ENCODE peak calls at places on chromosomes 2 and 18, in seven cellular contexts. One of them, this sample, is unnamed.

GRCh38 chr2:205731521-205731965 is 49.2 kb downstream of the NRP2 start:
- DNase-seq in naive thymus-derived CD4-positive, alpha-beta T cell: no peak
- DNase-seq in cardiac muscle cell: peak; percentile 98
- DNase-seq in suprapubic skin: no peak
- DNase-seq in stomach: no peak
- DNase-seq in lower lobe of right lung: no peak
- DNase-seq in effector memory CD4-positive, alpha-beta T cell: no peak
- DNase-seq in this sample: no peak

GRCh38 chr2:136281281-136282117 is 163.6 kb upstream of the CXCR4 start:
- DNase-seq in naive thymus-derived CD4-positive, alpha-beta T cell: peak; percentile 31
- DNase-seq in cardiac muscle cell: no peak
- DNase-seq in suprapubic skin: no peak
- DNase-seq in stomach: no peak
- DNase-seq in lower lobe of right lung: no peak
- DNase-seq in effector memory CD4-positive, alpha-beta T cell: peak; percentile 63
- DNase-seq in this sample: no peak

GRCh38 chr18:49922228-49922627 is 108.9 kb upstream of the ACAA2 start:
- DNase-seq in naive thymus-derived CD4-positive, alpha-beta T cell: no peak
- DNase-seq in cardiac muscle cell: no peak
- DNase-seq in suprapubic skin: no peak
- DNase-seq in stomach: no peak
- DNase-seq in lower lobe of right lung: no peak
- DNase-seq in effector memory CD4-positive, alpha-beta T cell: no peak
- DNase-seq in this sample: no peak

GRCh38 chr2:10190737-10191532 is 68.4 kb downstream of the RRM2 start:
- DNase-seq in naive thymus-derived CD4-positive, alpha-beta T cell: no peak
- DNase-seq in cardiac muscle cell: no peak
- DNase-seq in suprapubic skin: no peak
- DNase-seq in stomach: no peak
- DNase-seq in lower lobe of right lung: no peak
- DNase-seq in effector memory CD4-positive, alpha-beta T cell: no peak
- DNase-seq in this sample: no peak

GRCh38 chr2:127465258-127465657 is 47.0 kb downstream of the PROC start:
- DNase-seq in naive thymus-derived CD4-positive, alpha-beta T cell: peak; percentile 35
- DNase-seq in cardiac muscle cell: no peak
- DNase-seq in suprapubic skin: no peak
- DNase-seq in stomach: no peak
- DNase-seq in lower lobe of right lung: no peak
- DNase-seq in effector memory CD4-positive, alpha-beta T cell: no peak
- DNase-seq in this sample: no peak

GRCh38 chr2:73920577-73921545 is 5.8 kb upstream of the DGUOK start:
- DNase-seq in naive thymus-derived CD4-positive, alpha-beta T cell: peak; percentile 33
- DNase-seq in cardiac muscle cell: peak; percentile 26
- DNase-seq in suprapubic skin: no peak
- DNase-seq in stomach: peak; percentile 49
- DNase-seq in lower lobe of right lung: peak; percentile 69
- DNase-seq in effector memory CD4-positive, alpha-beta T cell: no peak
- DNase-seq in this sample: no peak

GRCh38 chr18:63736856-63737255 is 34.1 kb downstream of the SERPINB11 start:
- DNase-seq in naive thymus-derived CD4-positive, alpha-beta T cell: no peak
- DNase-seq in cardiac muscle cell: no peak
- DNase-seq in suprapubic skin: no peak
- DNase-seq in stomach: no peak
- DNase-seq in lower lobe of right lung: no peak
- DNase-seq in effector memory CD4-positive, alpha-beta T cell: no peak
- DNase-seq in this sample: no peak

GRCh38 chr18:37578182-37578678 is 12.6 kb upstream of the CELF4 start:
- DNase-seq in naive thymus-derived CD4-positive, alpha-beta T cell: no peak
- DNase-seq in cardiac muscle cell: no peak
- DNase-seq in suprapubic skin: no peak
- DNase-seq in stomach: no peak
- DNase-seq in lower lobe of right lung: no peak
- DNase-seq in effector memory CD4-positive, alpha-beta T cell: no peak
- DNase-seq in this sample: no peak

GRCh38 chr18:61209802-61210201 is 123.4 kb upstream of the CDH20 start:
- DNase-seq in naive thymus-derived CD4-positive, alpha-beta T cell: no peak
- DNase-seq in cardiac muscle cell: no peak
- DNase-seq in suprapubic skin: peak; percentile 76
- DNase-seq in stomach: no peak
- DNase-seq in lower lobe of right lung: no peak
- DNase-seq in effector memory CD4-positive, alpha-beta T cell: no peak
- DNase-seq in this sample: no peak

GRCh38 chr2:75064691-75065396 is 106.4 kb downstream of the POLE4 start:
- DNase-seq in naive thymus-derived CD4-positive, alpha-beta T cell: peak; percentile 45
- DNase-seq in cardiac muscle cell: peak; percentile 69
- DNase-seq in suprapubic skin: peak; percentile 60
- DNase-seq in stomach: peak; percentile 70
- DNase-seq in lower lobe of right lung: peak; percentile 71
- DNase-seq in effector memory CD4-positive, alpha-beta T cell: no peak
- DNase-seq in this sample: peak; percentile 42

GRCh38 chr2:225002039-225002655 is 40.1 kb downstream of the DOCK10 start:
- DNase-seq in naive thymus-derived CD4-positive, alpha-beta T cell: peak; percentile 48
- DNase-seq in cardiac muscle cell: peak; percentile 86
- DNase-seq in suprapubic skin: no peak
- DNase-seq in stomach: peak; percentile 57
- DNase-seq in lower lobe of right lung: no peak
- DNase-seq in effector memory CD4-positive, alpha-beta T cell: peak; percentile 19
- DNase-seq in this sample: no peak

GRCh38 chr18:48300463-48300961 is 108.7 kb downstream of the ZBTB7C start:
- DNase-seq in naive thymus-derived CD4-positive, alpha-beta T cell: peak; percentile 31
- DNase-seq in cardiac muscle cell: no peak
- DNase-seq in suprapubic skin: peak; percentile 56
- DNase-seq in stomach: no peak
- DNase-seq in lower lobe of right lung: peak; percentile 72
- DNase-seq in effector memory CD4-positive, alpha-beta T cell: no peak
- DNase-seq in this sample: peak; percentile 42

GRCh38 chr2:7430869-7431641 is 513.8 kb downstream of the RNF144A start:
- DNase-seq in naive thymus-derived CD4-positive, alpha-beta T cell: peak; percentile 69
- DNase-seq in cardiac muscle cell: peak; percentile 5
- DNase-seq in suprapubic skin: peak; percentile 69
- DNase-seq in stomach: peak; percentile 36
- DNase-seq in lower lobe of right lung: peak; percentile 87
- DNase-seq in effector memory CD4-positive, alpha-beta T cell: no peak
- DNase-seq in this sample: peak; percentile 61

GRCh38 chr2:20536619-20537422 is 89.9 kb downstream of the RHOB start:
- DNase-seq in naive thymus-derived CD4-positive, alpha-beta T cell: no peak
- DNase-seq in cardiac muscle cell: no peak
- DNase-seq in suprapubic skin: no peak
- DNase-seq in stomach: peak; percentile 83
- DNase-seq in lower lobe of right lung: no peak
- DNase-seq in effector memory CD4-positive, alpha-beta T cell: no peak
- DNase-seq in this sample: no peak

GRCh38 chr2:130150181-130151144 is 5.6 kb upstream of the CCDC74B start:
- DNase-seq in naive thymus-derived CD4-positive, alpha-beta T cell: no peak
- DNase-seq in cardiac muscle cell: no peak
- DNase-seq in suprapubic skin: peak; percentile 47
- DNase-seq in stomach: no peak
- DNase-seq in lower lobe of right lung: no peak
- DNase-seq in effector memory CD4-positive, alpha-beta T cell: no peak
- DNase-seq in this sample: no peak

GRCh38 chr2:65103013-65103720 is 26.7 kb downstream of the RAB1A start:
- DNase-seq in naive thymus-derived CD4-positive, alpha-beta T cell: no peak
- DNase-seq in cardiac muscle cell: no peak
- DNase-seq in suprapubic skin: no peak
- DNase-seq in stomach: no peak
- DNase-seq in lower lobe of right lung: no peak
- DNase-seq in effector memory CD4-positive, alpha-beta T cell: no peak
- DNase-seq in this sample: no peak

GRCh38 chr2:49069829-49070228 is 84.5 kb downstream of the FSHR start:
- DNase-seq in naive thymus-derived CD4-positive, alpha-beta T cell: no peak
- DNase-seq in cardiac muscle cell: no peak
- DNase-seq in suprapubic skin: no peak
- DNase-seq in stomach: no peak
- DNase-seq in lower lobe of right lung: no peak
- DNase-seq in effector memory CD4-positive, alpha-beta T cell: no peak
- DNase-seq in this sample: no peak

GRCh38 chr2:48480526-48480925 is 49.4 kb upstream of the STON1 start:
- DNase-seq in naive thymus-derived CD4-positive, alpha-beta T cell: no peak
- DNase-seq in cardiac muscle cell: peak; percentile 17
- DNase-seq in suprapubic skin: no peak
- DNase-seq in stomach: no peak
- DNase-seq in lower lobe of right lung: no peak
- DNase-seq in effector memory CD4-positive, alpha-beta T cell: no peak
- DNase-seq in this sample: no peak

GRCh38 chr2:174846941-174847938 is 83.0 kb upstream of the CHRNA1 start:
- DNase-seq in naive thymus-derived CD4-positive, alpha-beta T cell: no peak
- DNase-seq in cardiac muscle cell: peak; percentile 95
- DNase-seq in suprapubic skin: no peak
- DNase-seq in stomach: no peak
- DNase-seq in lower lobe of right lung: no peak
- DNase-seq in effector memory CD4-positive, alpha-beta T cell: no peak
- DNase-seq in this sample: no peak

GRCh38 chr2:44351088-44351487 is 10.2 kb downstream of the PREPL start:
- DNase-seq in naive thymus-derived CD4-positive, alpha-beta T cell: no peak
- DNase-seq in cardiac muscle cell: peak; percentile 23
- DNase-seq in suprapubic skin: no peak
- DNase-seq in stomach: no peak
- DNase-seq in lower lobe of right lung: no peak
- DNase-seq in effector memory CD4-positive, alpha-beta T cell: no peak
- DNase-seq in this sample: no peak

GRCh38 chr18:78884502-78884901 is 95.1 kb upstream of the SALL3 start:
- DNase-seq in naive thymus-derived CD4-positive, alpha-beta T cell: no peak
- DNase-seq in cardiac muscle cell: no peak
- DNase-seq in suprapubic skin: no peak
- DNase-seq in stomach: no peak
- DNase-seq in lower lobe of right lung: no peak
- DNase-seq in effector memory CD4-positive, alpha-beta T cell: no peak
- DNase-seq in this sample: no peak
- H3K9me3 ChIP-seq in naive thymus-derived CD4-positive, alpha-beta T cell: no peaks in the 10 kb centered on the region
- H3K9me3 ChIP-seq in cardiac muscle cell: peaks cover 4% of the 10 kb centered on the region
- H3K9me3 ChIP-seq in suprapubic skin: peaks cover 14% of the 10 kb centered on the region
- H3K9me3 ChIP-seq in stomach: peaks cover 10% of the 10 kb centered on the region
- H3K9me3 ChIP-seq in lower lobe of right lung: peaks cover 12% of the 10 kb centered on the region
- H3K9me3 ChIP-seq in effector memory CD4-positive, alpha-beta T cell: peaks cover 10% of the 10 kb centered on the region
- H3K9me3 ChIP-seq in this sample: peaks cover 61% of the 10 kb centered on the region

GRCh38 chr2:241656190-241656741 is 18.8 kb downstream of the ATG4B start:
- DNase-seq in naive thymus-derived CD4-positive, alpha-beta T cell: no peak
- DNase-seq in cardiac muscle cell: no peak
- DNase-seq in suprapubic skin: no peak
- DNase-seq in stomach: no peak
- DNase-seq in lower lobe of right lung: no peak
- DNase-seq in effector memory CD4-positive, alpha-beta T cell: no peak
- DNase-seq in this sample: peak; percentile 41
- H3K36me3 ChIP-seq in naive thymus-derived CD4-positive, alpha-beta T cell: peaks cover 16% of the 10 kb centered on the region
- H3K36me3 ChIP-seq in cardiac muscle cell: peaks cover 25% of the 10 kb centered on the region
- H3K36me3 ChIP-seq in suprapubic skin: peaks cover 94% of the 10 kb centered on the region
- H3K36me3 ChIP-seq in stomach: peaks cover 59% of the 10 kb centered on the region
- H3K36me3 ChIP-seq in lower lobe of right lung: peaks cover 94% of the 10 kb centered on the region
- H3K36me3 ChIP-seq in effector memory CD4-positive, alpha-beta T cell: peaks cover 71% of the 10 kb centered on the region
- H3K36me3 ChIP-seq in this sample: peaks cover 89% of the 10 kb centered on the region

GRCh38 chr2:15986644-15987043 is 46.3 kb downstream of the MYCN start:
- DNase-seq in naive thymus-derived CD4-positive, alpha-beta T cell: no peak
- DNase-seq in cardiac muscle cell: no peak
- DNase-seq in suprapubic skin: no peak
- DNase-seq in stomach: no peak
- DNase-seq in lower lobe of right lung: no peak
- DNase-seq in effector memory CD4-positive, alpha-beta T cell: no peak
- DNase-seq in this sample: no peak

GRCh38 chr2:15985531-15985930 is 45.2 kb downstream of the MYCN start:
- DNase-seq in naive thymus-derived CD4-positive, alpha-beta T cell: no peak
- DNase-seq in cardiac muscle cell: no peak
- DNase-seq in suprapubic skin: no peak
- DNase-seq in stomach: no peak
- DNase-seq in lower lobe of right lung: no peak
- DNase-seq in effector memory CD4-positive, alpha-beta T cell: no peak
- DNase-seq in this sample: no peak

GRCh38 chr2:15983496-15983895 is 43.1 kb downstream of the MYCN start:
- DNase-seq in naive thymus-derived CD4-positive, alpha-beta T cell: no peak
- DNase-seq in cardiac muscle cell: no peak
- DNase-seq in suprapubic skin: no peak
- DNase-seq in stomach: no peak
- DNase-seq in lower lobe of right lung: no peak
- DNase-seq in effector memory CD4-positive, alpha-beta T cell: no peak
- DNase-seq in this sample: no peak

GRCh38 chr2:15986068-15986560 is 45.8 kb downstream of the MYCN start:
- DNase-seq in naive thymus-derived CD4-positive, alpha-beta T cell: no peak
- DNase-seq in cardiac muscle cell: no peak
- DNase-seq in suprapubic skin: no peak
- DNase-seq in stomach: no peak
- DNase-seq in lower lobe of right lung: no peak
- DNase-seq in effector memory CD4-positive, alpha-beta T cell: no peak
- DNase-seq in this sample: no peak

DNA sequence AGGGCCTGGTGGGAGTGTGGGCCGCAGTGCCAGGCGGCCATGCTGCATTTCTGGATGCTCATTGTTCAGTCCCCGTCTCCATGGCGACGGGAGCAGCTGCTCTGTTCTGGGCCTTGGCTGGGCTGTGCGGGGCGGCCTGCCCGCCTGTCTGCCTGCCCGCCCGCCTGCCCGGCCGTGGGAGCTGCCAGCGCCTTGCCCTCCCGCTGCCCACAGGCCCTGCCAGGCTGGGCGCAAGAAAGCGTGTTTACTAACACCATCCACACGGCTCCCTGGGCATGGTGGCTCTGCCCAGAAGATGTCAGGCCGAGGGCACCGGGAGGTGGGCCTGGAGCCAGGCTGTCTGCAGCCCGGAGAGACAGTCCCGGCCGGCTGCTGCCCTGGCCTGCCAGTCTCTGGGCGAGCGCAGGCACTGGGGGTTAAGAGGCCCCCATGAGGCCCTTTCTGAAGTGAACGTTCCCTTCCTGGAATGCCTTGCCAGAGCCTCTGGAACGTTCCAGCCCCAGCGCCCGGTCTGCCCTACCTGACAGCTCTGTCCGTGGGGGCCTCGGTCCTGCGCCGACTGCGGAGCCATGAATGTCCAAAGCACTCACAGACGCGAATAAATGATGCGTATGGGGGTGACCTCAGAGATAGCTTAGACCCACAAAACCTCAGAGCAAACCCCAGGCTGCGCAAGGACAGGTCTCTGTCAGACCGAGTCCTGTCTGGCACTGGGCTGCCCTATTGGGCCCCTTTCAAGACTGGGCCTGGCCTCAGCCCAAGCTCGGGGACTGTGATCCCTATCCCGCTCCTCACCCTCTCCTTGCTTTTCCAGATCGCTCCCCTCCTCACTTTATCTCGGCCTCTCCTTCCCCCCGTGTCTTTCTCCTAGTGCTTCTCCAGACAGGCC is 44.3 kb downstream of the MYCN start:
- DNase-seq in naive thymus-derived CD4-positive, alpha-beta T cell: no peak
- DNase-seq in cardiac muscle cell: no peak
- DNase-seq in suprapubic skin: no peak
- DNase-seq in stomach: no peak
- DNase-seq in lower lobe of right lung: no peak
- DNase-seq in effector memory CD4-positive, alpha-beta T cell: no peak
- DNase-seq in this sample: peak; percentile 22
- H3K9me3 ChIP-seq in naive thymus-derived CD4-positive, alpha-beta T cell: no peaks in the 10 kb centered on the region
- H3K9me3 ChIP-seq in cardiac muscle cell: no peaks in the 10 kb centered on the region
- H3K9me3 ChIP-seq in suprapubic skin: no peaks in the 10 kb centered on the region
- H3K9me3 ChIP-seq in stomach: no peaks in the 10 kb centered on the region
- H3K9me3 ChIP-seq in lower lobe of right lung: no peaks in the 10 kb centered on the region
- H3K9me3 ChIP-seq in effector memory CD4-positive, alpha-beta T cell: no peaks in the 10 kb centered on the region
- H3K9me3 ChIP-seq in this sample: no peaks in the 10 kb centered on the region

GRCh38 chr2:28802975-28803429 is 7.6 kb upstream of the SPDYA start:
- DNase-seq in naive thymus-derived CD4-positive, alpha-beta T cell: no peak
- DNase-seq in cardiac muscle cell: peak; percentile 42
- DNase-seq in suprapubic skin: no peak
- DNase-seq in stomach: no peak
- DNase-seq in lower lobe of right lung: no peak
- DNase-seq in effector memory CD4-positive, alpha-beta T cell: no peak
- DNase-seq in this sample: no peak

GRCh38 chr2:28796620-28797019 is 14.0 kb upstream of the SPDYA start:
- DNase-seq in naive thymus-derived CD4-positive, alpha-beta T cell: no peak
- DNase-seq in cardiac muscle cell: no peak
- DNase-seq in suprapubic skin: no peak
- DNase-seq in stomach: no peak
- DNase-seq in lower lobe of right lung: no peak
- DNase-seq in effector memory CD4-positive, alpha-beta T cell: no peak
- DNase-seq in this sample: no peak

GRCh38 chr2:28801726-28802125 is 8.9 kb upstream of the SPDYA start:
- DNase-seq in naive thymus-derived CD4-positive, alpha-beta T cell: no peak
- DNase-seq in cardiac muscle cell: peak; percentile 23
- DNase-seq in suprapubic skin: no peak
- DNase-seq in stomach: no peak
- DNase-seq in lower lobe of right lung: no peak
- DNase-seq in effector memory CD4-positive, alpha-beta T cell: no peak
- DNase-seq in this sample: no peak
- H3K36me3 ChIP-seq in naive thymus-derived CD4-positive, alpha-beta T cell: no peaks in the 10 kb centered on the region
- H3K36me3 ChIP-seq in cardiac muscle cell: peaks cover 51% of the 10 kb centered on the region
- H3K36me3 ChIP-seq in suprapubic skin: peaks cover 41% of the 10 kb centered on the region
- H3K36me3 ChIP-seq in stomach: no peaks in the 10 kb centered on the region
- H3K36me3 ChIP-seq in lower lobe of right lung: peaks cover 75% of the 10 kb centered on the region
- H3K36me3 ChIP-seq in effector memory CD4-positive, alpha-beta T cell: peaks cover 37% of the 10 kb centered on the region
- H3K36me3 ChIP-seq in this sample: peaks cover 82% of the 10 kb centered on the region

This sample was measured in left ventricle myocardium inferior.